ENCODE peak calls at places on chromosomes 13 and 19, in nine cellular contexts. J is tibial nerve, E is testis, N is uterus, Z is HepG2, A is A549, H is spleen, D is stomach, C is Peyer's patch. F is an unnamed sample.

GRCh38 chr19:7333198-7334118 is 15.3 kb upstream of the ARHGEF18 start:
- DNase-seq in J (no peak), E (peak; percentile 91), N (no peak), Z (no peak), A (no peak), H (peak; percentile 64), D (no peak), C (peak; percentile 33), F (no peak)

GRCh38 chr19:19120308-19121156 is 17.7 kb downstream of the TMEM161A start:
- DNase-seq in J (peak; percentile 46), E (peak; percentile 82), N (peak; percentile 90), Z (peak; percentile 35), A (peak; percentile 49), H (no peak), D (peak; percentile 68), C (peak; percentile 72), F (no peak)

GRCh38 chr19:12840091-12841079 is 2.1 kb downstream of the MAST1 start:
- DNase-seq in J (no peak), E (peak; percentile 82), N (peak; percentile 44), Z (no peak), A (peak; percentile 80), H (no peak), D (peak; percentile 71), C (peak; percentile 70), F (peak; percentile 46)

GRCh38 chr19:32181356-32181920 is 164.0 kb upstream of the ZNF507 start:
- DNase-seq in J (no peak), E (no peak), N (no peak), Z (no peak), A (no peak), H (peak; percentile 40), D (no peak), C (no peak), F (no peak)

GRCh38 chr19:30355586-30355985 is 16.6 kb upstream of the ZNF536 start:
- DNase-seq in J (no peak), E (no peak), N (no peak), Z (no peak), A (no peak), H (no peak), D (no peak), C (no peak), F (no peak)

GRCh38 chr19:524062-524674 is 7.4 kb upstream of the CDC34 start:
- DNase-seq in J (no peak), E (no peak), N (no peak), Z (peak; percentile 80), A (no peak), H (no peak), D (no peak), C (no peak), F (no peak)

GRCh38 chr13:28541966-28542365 is 47.0 kb upstream of the FLT1 start:
- DNase-seq in J (no peak), E (no peak), N (no peak), Z (no peak), A (no peak), H (no peak), D (no peak), C (no peak), F (no peak)

GRCh38 chr13:114048463-114048862 is 74.6 kb upstream of the C13orf46 start:
- DNase-seq in J (no peak), E (no peak), N (no peak), Z (no peak), A (no peak), H (no peak), D (no peak), C (no peak), F (no peak)

GRCh38 chr13:78176880-78177279 is 258.2 kb upstream of the EDNRB start:
- DNase-seq in J (no peak), E (no peak), N (no peak), Z (no peak), A (no peak), H (no peak), D (no peak), C (no peak), F (no peak)

GRCh38 chr13:49935171-49936084 is 712 bp downstream of the SPRYD7 start:
- DNase-seq in J (peak; percentile 13), E (peak; percentile 63), N (no peak), Z (peak; percentile 17), A (peak; percentile 82), H (no peak), D (peak; percentile 33), C (peak; percentile 66), F (peak; percentile 13)

GRCh38 chr13:100542546-100543156 is 45.9 kb downstream of the GGACT start:
- DNase-seq in J (no peak), E (no peak), N (no peak), Z (peak; percentile 35), A (peak; percentile 23), H (no peak), D (no peak), C (peak; percentile 30), F (no peak)

GRCh38 chr13:30431269-30431950 is 9.1 kb downstream of the UBE2L5 start:
- DNase-seq in J (no peak), E (no peak), N (no peak), Z (no peak), A (no peak), H (no peak), D (no peak), C (no peak), F (no peak)

GRCh38 chr13:49858183-49858856 is 65.8 kb upstream of the KPNA3 start:
- DNase-seq in J (no peak), E (no peak), N (no peak), Z (peak; percentile 95), A (peak; percentile 93), H (no peak), D (no peak), C (no peak), F (peak; percentile 36)

GRCh38 chr19:37987356-37988332 is 80.6 kb downstream of the SIPA1L3 start:
- DNase-seq in J (no peak), E (no peak), N (no peak), Z (peak; percentile 21), A (peak; percentile 53), H (peak; percentile 38), D (no peak), C (no peak), F (no peak)

GRCh38 chr19:49677232-49677881 is at the start of gene PRMT1:
- DNase-seq in J (no peak), E (no peak), N (no peak), Z (peak; percentile 35), A (peak; percentile 76), H (peak; percentile 92), D (no peak), C (peak; percentile 66), F (no peak)

GRCh38 chr19:24000656-24001055 is 86.0 kb downstream of the ZNF726 start:
- DNase-seq in J (no peak), E (no peak), N (no peak), Z (no peak), A (no peak), H (no peak), D (no peak), C (no peak), F (no peak)

GRCh38 chr13:98365291-98365690 is 188.2 kb upstream of the RNF113B start:
- DNase-seq in J (no peak), E (no peak), N (no peak), Z (no peak), A (no peak), H (no peak), D (no peak), C (no peak), F (no peak)

GRCh38 chr19:7196721-7197168 is 97.5 kb downstream of the INSR start:
- DNase-seq in J (peak; percentile 76), E (peak; percentile 86), N (no peak), Z (no peak), A (no peak), H (no peak), D (no peak), C (peak; percentile 64), F (peak; percentile 11)

GRCh38 chr19:10894911-10895213 is 23.5 kb downstream of the CARM1 start:
- DNase-seq in J (no peak), E (no peak), N (no peak), Z (no peak), A (no peak), H (no peak), D (no peak), C (no peak), F (no peak)
- H3K27ac ChIP-seq in J (no peak overlapping the region), E (no peak overlapping the region), N (no peak overlapping the region), Z (no peak overlapping the region), A (no peak overlapping the region), H (no peak overlapping the region), D (no peak overlapping the region), C (no peak overlapping the region), F (no peak overlapping the region)

GRCh38 chr13:72737033-72737432 is 9.3 kb downstream of the BORA start:
- DNase-seq in J (no peak), E (no peak), N (no peak), Z (no peak), A (no peak), H (no peak), D (no peak), C (no peak), F (no peak)
- TF ChIP-seq POLR2A in J (no peak), E (no peak), N (no peak), Z (no peak), A (no peak), H (no peak), D (no peak), C (no peak), F (no peak)

GRCh38 chr13:50951366-50951765 is 41.8 kb downstream of the RNASEH2B start:
- DNase-seq in J (no peak), E (no peak), N (no peak), Z (no peak), A (no peak), H (no peak), D (no peak), C (no peak), F (no peak)

GRCh38 chr13:50950808-50951207 is 41.2 kb downstream of the RNASEH2B start:
- DNase-seq in J (no peak), E (no peak), N (no peak), Z (no peak), A (no peak), H (no peak), D (no peak), C (no peak), F (no peak)

GRCh38 chr13:50942630-50943311 is 33.2 kb downstream of the RNASEH2B start:
- DNase-seq in J (no peak), E (no peak), N (no peak), Z (no peak), A (no peak), H (no peak), D (no peak), C (no peak), F (no peak)

GRCh38 chr13:50945669-50946068 is 36.1 kb downstream of the RNASEH2B start:
- DNase-seq in J (no peak), E (no peak), N (no peak), Z (no peak), A (no peak), H (no peak), D (no peak), C (no peak), F (no peak)

DNA sequence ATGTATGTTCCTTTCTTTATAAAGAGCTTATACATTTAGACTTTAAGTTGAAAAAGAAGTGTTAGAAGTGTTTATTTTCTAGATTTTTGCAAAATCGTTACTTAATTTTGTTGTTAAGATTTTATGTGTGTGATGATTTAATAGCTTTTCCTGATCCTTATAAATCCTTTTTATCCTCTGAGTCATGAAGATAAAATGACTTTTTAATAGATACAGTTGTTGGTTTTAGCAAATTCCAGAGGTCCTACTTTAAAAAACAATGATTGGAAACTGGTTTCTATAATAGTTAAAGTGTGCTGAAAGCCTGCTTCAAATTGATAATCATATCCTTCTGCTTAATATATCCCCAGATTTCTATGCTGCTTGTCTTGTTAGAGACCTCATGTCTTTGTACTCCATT is 39.0 kb downstream of the RNASEH2B start:
- DNase-seq in J (no peak), E (no peak), N (no peak), Z (no peak), A (no peak), H (no peak), D (no peak), C (no peak), F (no peak)
- H3K27ac ChIP-seq in J (no peak overlapping the region), E (no peak overlapping the region), N (peak overlapping the region; percentile 54), Z (no peak overlapping the region), A (no peak overlapping the region), H (no peak overlapping the region), D (no peak overlapping the region), C (no peak overlapping the region), F (no peak overlapping the region)

GRCh38 chr19:45958320-45958719 is 15.3 kb downstream of the NOVA2 start:
- DNase-seq in J (no peak), E (no peak), N (no peak), Z (no peak), A (no peak), H (no peak), D (no peak), C (no peak), F (no peak)
- TF ChIP-seq POLR2A in J (no peak), E (no peak), N (no peak), Z (no peak), A (no peak), H (no peak), D (no peak), C (no peak), F (no peak)

F was measured in prostate gland.